ENCODE peak calls at places on chromosomes 6 and 20, in four cellular contexts. One of them, this sample, is unnamed. For H3K36me3, the result is how much of the 10 kb centered on the place peaks cover.

GRCh38 chr6:167276772-167277533 is 14.2 kb upstream of the UNC93A start:
- DNase-seq in transverse colon: no peak
- DNase-seq in trophoblast cell: no peak
- DNase-seq in fibroblast of lung: no peak
- DNase-seq in this sample: no peak

GRCh38 chr6:50128420-50129005 is 78.8 kb upstream of the DEFB112 start:
- DNase-seq in transverse colon: no peak
- DNase-seq in trophoblast cell: no peak
- DNase-seq in fibroblast of lung: peak
- DNase-seq in this sample: no peak

GRCh38 chr20:4160761-4161305 is 145.5 kb upstream of the RNF24 start:
- DNase-seq in transverse colon: peak
- DNase-seq in trophoblast cell: no peak
- DNase-seq in fibroblast of lung: peak
- DNase-seq in this sample: no peak

GRCh38 chr20:22474215-22474614 is 110.2 kb downstream of the FOXA2 start:
- DNase-seq in transverse colon: no peak
- DNase-seq in trophoblast cell: no peak
- DNase-seq in fibroblast of lung: no peak
- DNase-seq in this sample: no peak

GRCh38 chr6:138774370-138774769 is 801 bp downstream of the CCDC28A start:
- DNase-seq in transverse colon: no peak
- DNase-seq in trophoblast cell: no peak
- DNase-seq in fibroblast of lung: no peak
- DNase-seq in this sample: no peak

GRCh38 chr6:116017546-116018276 is 43.0 kb downstream of the FRK start:
- DNase-seq in transverse colon: no peak
- DNase-seq in trophoblast cell: no peak
- DNase-seq in fibroblast of lung: no peak
- DNase-seq in this sample: no peak

GRCh38 chr6:142551145-142551811 is 249.5 kb downstream of the ADGRG6 start:
- DNase-seq in transverse colon: no peak
- DNase-seq in trophoblast cell: no peak
- DNase-seq in fibroblast of lung: peak
- DNase-seq in this sample: no peak

GRCh38 chr20:51893723-51894122 is 91.4 kb upstream of the SALL4 start:
- DNase-seq in transverse colon: no peak
- DNase-seq in trophoblast cell: no peak
- DNase-seq in fibroblast of lung: no peak
- DNase-seq in this sample: no peak

GRCh38 chr20:5195655-5196054 is 68.8 kb downstream of the CDS2 start:
- DNase-seq in transverse colon: no peak
- DNase-seq in trophoblast cell: no peak
- DNase-seq in fibroblast of lung: peak
- DNase-seq in this sample: no peak

GRCh38 chr20:23096986-23097520 is 10.9 kb upstream of the CD93 start:
- DNase-seq in transverse colon: no peak
- DNase-seq in trophoblast cell: peak
- DNase-seq in fibroblast of lung: no peak
- DNase-seq in this sample: no peak

GRCh38 chr6:154352898-154353585 is 3.6 kb downstream of the IPCEF1 start:
- DNase-seq in transverse colon: no peak
- DNase-seq in trophoblast cell: no peak
- DNase-seq in fibroblast of lung: no peak
- DNase-seq in this sample: no peak

GRCh38 chr6:5172057-5172683 is 87.0 kb downstream of the PPP1R3G start:
- DNase-seq in transverse colon: no peak
- DNase-seq in trophoblast cell: no peak
- DNase-seq in fibroblast of lung: no peak
- DNase-seq in this sample: no peak

GRCh38 chr6:33894438-33894837 is 90.6 kb upstream of the MLN start:
- DNase-seq in transverse colon: no peak
- DNase-seq in trophoblast cell: no peak
- DNase-seq in fibroblast of lung: peak
- DNase-seq in this sample: no peak

GRCh38 chr6:170144952-170145587 is 145.8 kb downstream of the DLL1 start:
- DNase-seq in transverse colon: no peak
- DNase-seq in trophoblast cell: no peak
- DNase-seq in fibroblast of lung: no peak
- DNase-seq in this sample: no peak

GRCh38 chr20:13822459-13822858 is 37.6 kb downstream of the NDUFAF5 start:
- DNase-seq in transverse colon: no peak
- DNase-seq in trophoblast cell: no peak
- DNase-seq in fibroblast of lung: no peak
- DNase-seq in this sample: no peak

GRCh38 chr6:38234141-38234540 is 405.6 kb downstream of the BTBD9 start:
- DNase-seq in transverse colon: no peak
- DNase-seq in trophoblast cell: no peak
- DNase-seq in fibroblast of lung: no peak
- DNase-seq in this sample: no peak

GRCh38 chr20:50303573-50304500 is 113.2 kb downstream of the CEBPB start:
- DNase-seq in transverse colon: peak
- DNase-seq in trophoblast cell: no peak
- DNase-seq in fibroblast of lung: peak
- DNase-seq in this sample: no peak

GRCh38 chr20:50130995-50131394 is 18.0 kb upstream of the UBE2V1 start:
- DNase-seq in transverse colon: peak
- DNase-seq in trophoblast cell: no peak
- DNase-seq in fibroblast of lung: no peak
- DNase-seq in this sample: no peak

GRCh38 chr6:156883497-156884252 is 106.5 kb downstream of the ARID1B start:
- DNase-seq in transverse colon: peak
- DNase-seq in trophoblast cell: no peak
- DNase-seq in fibroblast of lung: no peak
- DNase-seq in this sample: no peak

GRCh38 chr6:126805861-126806260 is 312.6 kb upstream of the RSPO3 start:
- DNase-seq in transverse colon: no peak
- DNase-seq in trophoblast cell: no peak
- DNase-seq in fibroblast of lung: peak
- DNase-seq in this sample: no peak

GRCh38 chr6:40409143-40409542 is 178.0 kb downstream of the LRFN2 start:
- DNase-seq in transverse colon: no peak
- DNase-seq in trophoblast cell: no peak
- DNase-seq in fibroblast of lung: no peak
- DNase-seq in this sample: no peak

GRCh38 chr6:8060346-8060745 is 3.8 kb downstream of the BLOC1S5 start:
- DNase-seq in transverse colon: no peak
- DNase-seq in trophoblast cell: peak
- DNase-seq in fibroblast of lung: no peak
- DNase-seq in this sample: no peak

GRCh38 chr6:8057793-8058192 is 6.4 kb downstream of the BLOC1S5 start:
- DNase-seq in transverse colon: no peak
- DNase-seq in trophoblast cell: no peak
- DNase-seq in fibroblast of lung: no peak
- DNase-seq in this sample: no peak

GRCh38 chr6:8061736-8062135 is 2.5 kb downstream of the BLOC1S5 start:
- DNase-seq in transverse colon: no peak
- DNase-seq in trophoblast cell: no peak
- DNase-seq in fibroblast of lung: no peak
- DNase-seq in this sample: no peak

GRCh38 chr6:8057263-8057662 is 6.9 kb downstream of the BLOC1S5 start:
- DNase-seq in transverse colon: no peak
- DNase-seq in trophoblast cell: no peak
- DNase-seq in fibroblast of lung: no peak
- DNase-seq in this sample: no peak

DNA sequence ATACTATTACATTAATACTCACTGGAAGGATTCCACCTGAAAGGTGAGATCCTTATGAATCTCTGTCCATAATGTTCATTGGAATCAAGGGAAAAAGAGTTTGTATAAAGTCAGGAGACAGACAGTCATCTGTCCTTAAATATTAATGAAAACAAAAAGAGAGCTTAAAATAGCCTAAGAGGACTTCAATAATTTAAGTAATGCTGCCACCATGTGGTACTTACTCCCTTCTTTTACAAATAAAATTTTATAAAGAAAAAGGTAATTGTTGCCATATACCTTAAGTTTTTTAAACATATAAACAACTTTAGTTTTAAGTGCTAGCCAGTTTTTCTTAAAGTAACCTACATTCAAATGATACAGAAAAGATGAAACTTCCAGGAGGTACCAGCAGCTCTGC is 5.1 kb downstream of the BLOC1S5 start:
- DNase-seq in transverse colon: no peak
- DNase-seq in trophoblast cell: no peak
- DNase-seq in fibroblast of lung: peak
- DNase-seq in this sample: no peak
- H3K36me3 ChIP-seq in transverse colon: under half
- H3K36me3 ChIP-seq in trophoblast cell: under half
- H3K36me3 ChIP-seq in fibroblast of lung: under half
- H3K36me3 ChIP-seq in this sample: under half

DNA sequence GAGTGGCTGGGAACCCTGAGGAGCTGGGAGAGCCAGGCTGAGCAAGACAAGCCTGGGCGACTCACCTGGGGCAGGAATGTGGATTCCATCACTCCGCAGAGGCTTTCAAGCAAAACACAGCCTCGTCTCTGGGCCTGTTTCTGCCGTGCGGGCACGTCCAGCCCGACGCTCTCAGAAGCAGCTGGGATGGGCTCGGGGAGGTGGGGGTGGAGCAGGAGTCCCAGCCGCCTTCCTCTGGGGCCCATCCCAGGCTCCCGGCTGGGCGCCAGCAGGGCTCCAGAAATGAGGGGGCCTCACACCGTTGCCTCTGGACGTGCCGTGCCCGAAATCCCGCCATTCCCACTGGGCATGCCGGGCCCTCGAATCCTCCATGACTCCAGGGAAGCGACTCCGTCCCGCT is 8.7 kb upstream of the RPS21 start:
- DNase-seq in transverse colon: no peak
- DNase-seq in trophoblast cell: peak
- DNase-seq in fibroblast of lung: peak
- DNase-seq in this sample: no peak
- H3K27ac ChIP-seq in transverse colon: peak
- H3K27ac ChIP-seq in trophoblast cell: peak
- H3K27ac ChIP-seq in fibroblast of lung: no peak
- H3K27ac ChIP-seq in this sample: no peak

GRCh38 chr20:62887860-62888239 is 26.2 kb upstream of the TCFL5 start:
- DNase-seq in transverse colon: no peak
- DNase-seq in trophoblast cell: no peak
- DNase-seq in fibroblast of lung: no peak
- DNase-seq in this sample: no peak
- H3K36me3 ChIP-seq in transverse colon: under half
- H3K36me3 ChIP-seq in trophoblast cell: half or more
- H3K36me3 ChIP-seq in fibroblast of lung: under half
- H3K36me3 ChIP-seq in this sample: half or more

GRCh38 chr6:107490568-107491058 is 696 bp downstream of the SOBP start:
- DNase-seq in transverse colon: no peak
- DNase-seq in trophoblast cell: no peak
- DNase-seq in fibroblast of lung: no peak
- DNase-seq in this sample: no peak

GRCh38 chr6:107491059-107491609 is 1.2 kb downstream of the SOBP start:
- DNase-seq in transverse colon: peak
- DNase-seq in trophoblast cell: no peak
- DNase-seq in fibroblast of lung: no peak
- DNase-seq in this sample: no peak

GRCh38 chr6:107489636-107490567 is at the start of gene SOBP:
- DNase-seq in transverse colon: peak
- DNase-seq in trophoblast cell: no peak
- DNase-seq in fibroblast of lung: no peak
- DNase-seq in this sample: peak

GRCh38 chr6:107488174-107488874 is 1.6 kb upstream of the SOBP start:
- DNase-seq in transverse colon: no peak
- DNase-seq in trophoblast cell: no peak
- DNase-seq in fibroblast of lung: no peak
- DNase-seq in this sample: no peak

DNA sequence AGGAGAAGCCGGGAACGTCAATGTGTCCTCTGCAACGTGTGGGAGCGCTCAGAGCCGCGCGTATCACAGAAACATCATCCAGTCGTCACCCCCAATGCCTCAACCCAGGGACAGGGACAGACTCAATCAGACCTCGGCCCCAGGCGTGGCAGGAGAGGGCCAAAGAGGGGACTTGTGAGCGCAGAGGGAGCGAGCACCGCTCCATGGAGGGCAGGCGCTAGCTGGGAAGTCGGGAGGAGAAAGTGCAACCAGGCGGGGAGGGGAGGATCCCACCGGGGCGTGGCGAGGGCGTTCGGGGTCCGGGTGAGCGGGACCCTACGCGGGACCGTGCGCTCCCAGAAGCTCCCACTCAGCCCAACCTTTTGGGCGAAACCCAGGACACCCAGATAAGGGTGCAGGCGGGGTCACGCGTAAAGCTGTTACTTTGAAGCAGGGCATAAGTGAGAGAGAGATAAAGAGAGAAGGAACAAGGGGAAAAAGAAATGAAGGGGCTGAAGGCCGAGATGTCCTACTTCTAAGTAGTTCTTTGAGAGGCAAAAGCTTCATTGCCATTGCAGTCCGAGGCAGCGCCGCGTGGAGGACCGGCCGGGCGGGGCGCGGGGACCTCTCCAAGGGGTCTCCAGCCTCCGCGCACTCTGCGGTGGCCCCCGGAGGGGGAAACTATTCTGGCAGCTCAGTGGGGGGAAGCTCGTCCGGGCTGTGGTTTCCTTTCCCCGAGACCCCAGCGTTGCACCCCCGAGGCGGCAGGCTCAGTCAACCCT is 862 bp upstream of the SOBP start:
- DNase-seq in transverse colon: no peak
- DNase-seq in trophoblast cell: no peak
- DNase-seq in fibroblast of lung: no peak
- DNase-seq in this sample: peak
- H3K27ac ChIP-seq in transverse colon: peak
- H3K27ac ChIP-seq in trophoblast cell: no peak
- H3K27ac ChIP-seq in fibroblast of lung: peak
- H3K27ac ChIP-seq in this sample: no peak

GRCh38 chr6:158636778-158637177 is 7.8 kb downstream of the DYNLT1 start:
- DNase-seq in transverse colon: no peak
- DNase-seq in trophoblast cell: no peak
- DNase-seq in fibroblast of lung: no peak
- DNase-seq in this sample: no peak

GRCh38 chr6:158642097-158642601 is 2.4 kb downstream of the DYNLT1 start:
- DNase-seq in transverse colon: no peak
- DNase-seq in trophoblast cell: peak
- DNase-seq in fibroblast of lung: peak
- DNase-seq in this sample: no peak

GRCh38 chr6:158640519-158640918 is 4.0 kb downstream of the DYNLT1 start:
- DNase-seq in transverse colon: no peak
- DNase-seq in trophoblast cell: no peak
- DNase-seq in fibroblast of lung: no peak
- DNase-seq in this sample: no peak

GRCh38 chr6:158638393-158638792 is 6.2 kb downstream of the DYNLT1 start:
- DNase-seq in transverse colon: no peak
- DNase-seq in trophoblast cell: no peak
- DNase-seq in fibroblast of lung: peak
- DNase-seq in this sample: no peak

DNA sequence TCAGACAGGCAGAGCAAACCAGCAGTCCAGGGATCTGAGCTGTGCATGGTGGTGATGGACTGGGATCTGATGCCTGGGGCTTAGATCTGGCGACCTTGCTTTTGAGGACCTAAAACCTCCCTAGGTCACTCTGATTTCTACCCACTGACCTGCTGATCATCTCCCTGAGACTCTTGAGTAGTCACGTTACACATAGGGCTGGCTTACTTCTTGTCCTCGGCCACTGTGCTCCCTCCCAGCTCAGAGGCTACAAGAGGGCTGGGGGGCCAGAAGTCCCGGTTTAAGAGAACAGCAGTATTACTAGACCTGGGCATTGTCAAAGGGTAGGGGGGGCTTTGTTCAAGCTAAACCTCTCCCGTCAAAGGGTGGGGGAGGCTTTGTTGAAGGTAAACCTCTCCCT is 5.5 kb downstream of the DYNLT1 start:
- DNase-seq in transverse colon: no peak
- DNase-seq in trophoblast cell: no peak
- DNase-seq in fibroblast of lung: no peak
- DNase-seq in this sample: no peak
- H3K36me3 ChIP-seq in transverse colon: under half
- H3K36me3 ChIP-seq in trophoblast cell: under half
- H3K36me3 ChIP-seq in fibroblast of lung: under half
- H3K36me3 ChIP-seq in this sample: under half

GRCh38 chr20:10864076-10864672 is 190.4 kb upstream of the JAG1 start:
- DNase-seq in transverse colon: peak
- DNase-seq in trophoblast cell: no peak
- DNase-seq in fibroblast of lung: peak
- DNase-seq in this sample: no peak
- H3K27ac ChIP-seq in transverse colon: peak
- H3K27ac ChIP-seq in trophoblast cell: no peak
- H3K27ac ChIP-seq in fibroblast of lung: peak
- H3K27ac ChIP-seq in this sample: no peak

This sample was measured in CD8-positive, alpha-beta memory T cell.